ENCODE peak calls at places on chromosomes 11 and 22, in seven cellular contexts. F is nucleus accumbens; N is cardiac fibroblast; Y is heart left ventricle; D is COR-L47; M is stimulated activated CD4-positive, alpha-beta T cell treated with anti-CD3 and anti-CD28 coated beads, Interleukin-4, amount 100 ng/mL, for 48 hours; R is omental fat pad. L is an unnamed sample.

GRCh38 chr22:49659924-49660315 is 167.8 kb downstream of the BRD1 start:
- DNase-seq in N (no peak), D (no peak), F (no peak), Y (no peak), R (no peak), M (no peak), L (no peak)

GRCh38 chr11:8097062-8097814 is 16.2 kb downstream of the TUB start:
- DNase-seq in R (no peak), F (no peak), M (no peak), Y (no peak), N (no peak), D (no peak), L (no peak)

GRCh38 chr11:114551060-114551459 is 8.6 kb downstream of the NXPE1 start:
- DNase-seq in N (no peak), R (no peak), F (no peak), Y (no peak), M (no peak), D (no peak), L (no peak)

GRCh38 chr11:2445948-2446551 is 1.2 kb downstream of the KCNQ1 start:
- DNase-seq in D (no peak), Y (no peak), F (no peak), R (no peak), N (no peak), M (no peak), L (no peak)

GRCh38 chr22:46547179-46547882 is 9.9 kb upstream of the CELSR1 start:
- DNase-seq in R (no peak), M (no peak), D (no peak), Y (peak), F (no peak), N (peak), L (peak)

GRCh38 chr11:70494559-70495350 is 96.4 kb downstream of the CTTN start:
- DNase-seq in Y (no peak), R (no peak), M (no peak), N (no peak), D (no peak), F (no peak), L (no peak)

GRCh38 chr22:29744902-29745301 is 21.9 kb downstream of the ZMAT5 start:
- DNase-seq in F (no peak), R (no peak), M (no peak), D (no peak), Y (no peak), N (peak), L (no peak)

GRCh38 chr11:118016094-118016493 is 29.9 kb downstream of the IL10RA start:
- DNase-seq in D (no peak), M (no peak), N (no peak), F (no peak), R (no peak), Y (no peak), L (no peak)

GRCh38 chr22:37340331-37341262 is 58.3 kb downstream of the CYTH4 start:
- DNase-seq in M (no peak), R (no peak), Y (no peak), N (no peak), D (peak), F (no peak), L (no peak)

GRCh38 chr11:72629266-72629665 is 45.0 kb downstream of the PDE2A start:
- DNase-seq in M (no peak), R (no peak), F (peak), N (no peak), D (no peak), Y (peak), L (no peak)

L was measured in foreskin melanocyte.